ENCODE peak calls at places on chromosomes 2 and 18, in six cellular contexts. I is fibroblast of lung, O is GM23248, L is sigmoid colon, Z is lower lobe of right lung, B is WERI-Rb-1. F is an unnamed sample.
A peak's percentile ranks its signal among the peaks of the same experiment; 100 is the strongest.

GRCh38 chr2:144322379-144322778 is 197.5 kb downstream of the ZEB2 start:
- DNase-seq in L (no peak), B (no peak), I (no peak), O (peak; percentile 58), Z (no peak), F (no peak)

GRCh38 chr2:230746213-230746612 is 33.6 kb downstream of the CAB39 start:
- DNase-seq in L (no peak), B (no peak), Z (no peak), O (no peak), I (no peak), F (no peak)

GRCh38 chr2:152369176-152369860 is 34.3 kb downstream of the FMNL2 start:
- DNase-seq in B (no peak), O (peak; percentile 87), Z (no peak), I (peak; percentile 91), L (no peak), F (no peak)

GRCh38 chr2:84882775-84883550 is 2.1 kb upstream of the TRABD2A start:
- DNase-seq in L (no peak), I (no peak), O (peak; percentile 29), Z (no peak), B (no peak), F (no peak)

GRCh38 chr2:218396688-218397501 is 2.8 kb upstream of the CTDSP1 start:
- DNase-seq in L (peak; percentile 92), Z (peak; percentile 91), B (peak; percentile 58), O (peak; percentile 69), I (peak; percentile 69), F (peak; percentile 93)

GRCh38 chr2:232873909-232874641 is 4.0 kb downstream of the SNORC start:
- DNase-seq in L (peak; percentile 25), I (no peak), B (no peak), O (no peak), Z (no peak), F (peak; percentile 71)

GRCh38 chr18:79507546-79508480 is 112.1 kb downstream of the NFATC1 start:
- DNase-seq in I (peak; percentile 53), L (peak; percentile 95), Z (peak; percentile 74), B (no peak), O (peak; percentile 88), F (peak; percentile 87)

GRCh38 chr2:172227719-172228118 is 125.0 kb upstream of the DLX2 start:
- DNase-seq in B (no peak), O (no peak), I (no peak), L (no peak), Z (no peak), F (no peak)

GRCh38 chr18:77069931-77070330 is 62.7 kb downstream of the MBP start:
- DNase-seq in Z (no peak), L (no peak), I (no peak), B (no peak), O (no peak), F (no peak)

GRCh38 chr2:46010925-46011490 is 286.2 kb upstream of the EPAS1 start:
- DNase-seq in Z (no peak), I (peak; percentile 45), L (no peak), B (no peak), O (peak; percentile 74), F (no peak)

GRCh38 chr18:49016648-49017539 is 66.1 kb upstream of the SMAD7 start:
- DNase-seq in L (peak; percentile 56), B (peak; percentile 24), Z (peak; percentile 56), I (peak; percentile 92), O (peak; percentile 84), F (peak; percentile 57)

GRCh38 chr2:205708231-205708631 is 25.9 kb downstream of the NRP2 start:
- DNase-seq in Z (no peak), B (no peak), L (peak; percentile 83), O (no peak), I (peak; percentile 99), F (no peak)

GRCh38 chr18:2960983-2961696 is 51.8 kb downstream of the LPIN2 start:
- DNase-seq in O (peak; percentile 38), L (no peak), I (no peak), B (no peak), Z (no peak), F (no peak)
- H3K27ac ChIP-seq in O (no peak overlapping the region), L (peak overlapping the region; percentile 32), I (peak overlapping the region; percentile 30), B (no peak overlapping the region), Z (peak overlapping the region; percentile 61), F (peak overlapping the region; percentile 65)

GRCh38 chr2:7288484-7288883 is 371.3 kb downstream of the RNF144A start:
- DNase-seq in O (no peak), L (no peak), B (no peak), I (no peak), Z (no peak), F (no peak)

GRCh38 chr2:7289697-7290096 is 372.5 kb downstream of the RNF144A start:
- DNase-seq in Z (no peak), B (no peak), L (no peak), I (no peak), O (no peak), F (no peak)

DNA sequence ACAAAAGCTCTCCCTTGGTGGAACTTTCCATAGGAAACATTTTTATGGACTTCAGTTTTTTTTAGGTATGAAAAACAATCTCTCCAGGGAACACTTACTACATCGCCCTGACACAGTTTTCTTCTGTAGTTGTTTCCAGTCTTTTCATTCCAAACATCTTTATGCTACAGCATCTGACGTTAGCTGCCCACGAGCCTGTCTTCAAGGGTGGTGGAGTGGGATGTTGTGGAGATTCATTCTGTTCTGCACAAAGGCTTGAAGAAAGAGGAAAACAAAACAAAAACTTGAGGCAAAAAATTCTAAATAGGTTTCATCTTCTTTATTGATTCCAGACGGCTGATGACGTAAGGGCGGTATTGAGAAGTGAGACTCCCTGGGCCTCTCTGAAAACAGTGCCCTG is 374.9 kb downstream of the RNF144A start:
- DNase-seq in O (peak; percentile 25), Z (no peak), I (no peak), L (no peak), B (no peak), F (no peak)
- H3K27ac ChIP-seq in O (no peak overlapping the region), Z (no peak overlapping the region), I (no peak overlapping the region), L (no peak overlapping the region), B (no peak overlapping the region), F (no peak overlapping the region)

DNA sequence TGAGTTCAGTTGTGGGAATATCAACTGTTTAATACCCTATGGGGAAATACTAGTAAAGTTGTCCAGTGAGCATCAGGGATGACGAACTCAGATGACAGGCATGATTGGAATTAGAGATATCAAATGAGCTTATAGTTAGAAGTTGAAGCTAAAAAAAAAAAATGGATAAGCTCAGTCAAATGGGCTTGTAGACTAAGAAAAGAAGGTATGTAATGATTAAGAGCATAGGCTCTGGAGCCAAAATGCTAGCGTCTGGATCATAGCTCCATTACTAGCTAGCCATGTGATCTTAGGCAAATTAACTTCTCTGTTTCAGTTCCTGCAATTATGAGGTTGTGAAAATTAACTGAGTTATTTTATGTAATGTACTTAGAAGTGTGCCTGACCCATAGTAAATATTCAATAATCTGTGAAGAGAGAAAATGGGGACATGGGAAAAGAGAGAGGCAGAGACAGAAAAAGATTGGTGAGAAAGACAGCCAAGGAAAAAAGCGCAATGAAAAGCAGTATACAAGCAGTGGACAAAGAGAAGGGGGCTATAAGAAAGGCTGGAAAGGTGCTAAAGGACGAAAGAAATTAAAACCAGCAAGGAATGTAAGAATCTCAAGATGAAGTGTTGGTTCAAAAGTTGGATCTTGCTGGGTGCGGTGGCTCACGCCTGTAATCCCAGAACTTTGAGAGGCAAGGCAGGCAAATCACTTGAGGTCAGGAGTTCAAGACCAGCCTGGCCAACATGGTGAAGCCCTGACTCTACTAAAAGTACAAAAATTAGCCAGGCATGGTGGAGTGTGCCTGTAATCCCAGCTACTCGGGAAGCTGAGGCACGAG is 95.6 kb upstream of the SLC39A10 start:
- DNase-seq in L (no peak), O (peak; percentile 94), I (peak; percentile 97), Z (no peak), B (no peak), F (no peak)
- H3K27ac ChIP-seq in L (no peak overlapping the region), O (peak overlapping the region; percentile 93), I (peak overlapping the region; percentile 90), Z (peak overlapping the region; percentile 63), B (no peak overlapping the region), F (no peak overlapping the region)

DNA sequence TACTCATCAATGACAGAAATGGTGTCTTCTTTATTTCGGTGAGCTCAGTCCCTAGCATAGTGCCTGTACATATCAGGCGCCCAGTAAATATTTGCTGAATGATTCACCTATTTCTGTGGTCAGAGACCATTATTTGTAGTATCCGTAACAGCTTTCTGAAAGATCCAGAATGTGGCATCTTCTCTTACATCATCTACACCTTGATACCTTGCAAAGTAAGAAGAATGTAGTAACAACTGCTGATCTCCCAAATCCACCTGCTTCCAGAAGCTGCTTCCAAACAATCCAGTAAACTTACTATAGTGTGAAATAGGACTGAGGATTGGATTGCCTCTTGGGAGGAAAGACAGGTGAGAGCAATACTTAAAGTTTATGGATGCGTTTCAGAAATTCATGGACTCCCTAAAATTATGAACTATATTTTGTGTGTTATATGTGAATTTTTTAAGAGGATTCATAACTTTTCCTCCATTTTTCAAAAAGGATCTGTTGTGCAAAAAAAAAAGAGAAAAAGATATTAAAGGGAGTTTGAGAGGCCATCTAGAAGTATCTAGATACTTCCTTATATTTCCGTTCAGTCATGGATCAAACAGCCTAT is 945 bp upstream of the ASXL2 start:
- DNase-seq in L (no peak), B (no peak), O (peak; percentile 68), I (peak; percentile 79), Z (no peak), F (no peak)
- H3K27ac ChIP-seq in L (peak overlapping the region; percentile 92), B (peak overlapping the region; percentile 70), O (peak overlapping the region; percentile 69), I (peak overlapping the region; percentile 70), Z (peak overlapping the region; percentile 94), F (peak overlapping the region; percentile 96)

DNA sequence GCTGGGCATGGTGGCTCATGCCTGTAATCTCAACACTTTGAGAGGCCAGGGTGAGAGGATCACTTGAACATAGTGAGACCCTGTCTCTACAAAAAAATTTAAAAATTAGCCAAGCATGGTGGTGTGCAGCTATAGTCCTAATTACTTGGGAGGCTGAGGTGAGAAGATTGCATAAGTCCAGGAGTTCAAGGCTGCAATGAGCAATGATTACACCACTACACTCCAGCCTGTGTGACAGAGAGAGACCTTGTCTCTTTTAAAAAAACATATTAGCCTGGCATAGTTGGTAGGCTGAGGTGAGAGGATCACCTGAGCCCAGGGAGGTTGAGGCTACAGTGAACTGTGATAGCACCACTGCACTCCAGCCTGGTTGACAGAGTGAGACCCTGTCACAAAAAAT is 13.7 kb downstream of the TRAPPC8 start:
- DNase-seq in Z (no peak), B (no peak), L (no peak), O (no peak), I (no peak), F (no peak)
- H3K27ac ChIP-seq in Z (no peak overlapping the region), B (no peak overlapping the region), L (no peak overlapping the region), O (no peak overlapping the region), I (no peak overlapping the region), F (no peak overlapping the region)

DNA sequence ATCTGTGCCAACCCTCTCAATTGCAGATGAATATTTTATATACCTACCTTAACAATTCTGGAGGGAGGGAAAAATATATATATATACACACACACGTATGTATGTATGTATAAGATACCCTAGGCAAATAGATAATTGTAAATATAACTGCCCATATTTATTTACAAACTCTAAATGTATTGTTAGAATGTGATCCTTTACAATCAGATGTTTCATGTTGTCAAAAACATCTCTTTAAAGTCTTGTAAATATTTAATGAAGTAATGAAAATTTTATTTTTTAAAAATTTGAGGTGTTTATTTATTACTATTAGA is 11.6 kb downstream of the ANKRD12 start:
- DNase-seq in O (no peak), Z (no peak), L (no peak), I (no peak), B (no peak), F (no peak)
- H3K27ac ChIP-seq in O (peak overlapping the region; percentile 48), Z (no peak overlapping the region), L (no peak overlapping the region), I (no peak overlapping the region), B (peak overlapping the region; percentile 48), F (no peak overlapping the region)

F was measured in suprapubic skin.